ENCODE peak calls at places on chromosomes 3 and 15, in seven cellular contexts. One of them, this sample, is unnamed.

GRCh38 chr3:186815490-186815889 is 9.2 kb upstream of the RFC4 start:
- DNase-seq in left lung: no peak
- DNase-seq in adrenal gland: no peak
- DNase-seq in breast epithelium: no peak
- DNase-seq in lower lobe of right lung: no peak
- DNase-seq in effector memory CD4-positive, alpha-beta T cell: no peak
- DNase-seq in right lobe of liver: no peak
- DNase-seq in this sample: no peak

GRCh38 chr3:120683213-120683612 is 1.2 kb upstream of the HGD start:
- DNase-seq in adrenal gland: no peak
- DNase-seq in left lung: no peak
- DNase-seq in right lobe of liver: peak
- DNase-seq in lower lobe of right lung: no peak
- DNase-seq in effector memory CD4-positive, alpha-beta T cell: no peak
- DNase-seq in breast epithelium: no peak
- DNase-seq in this sample: no peak

GRCh38 chr3:150840733-150841515 is 64.3 kb downstream of the MINDY4B start:
- DNase-seq in breast epithelium: no peak
- DNase-seq in lower lobe of right lung: no peak
- DNase-seq in effector memory CD4-positive, alpha-beta T cell: no peak
- DNase-seq in adrenal gland: no peak
- DNase-seq in left lung: no peak
- DNase-seq in right lobe of liver: no peak
- DNase-seq in this sample: no peak

GRCh38 chr3:77348244-77348855 is 308.5 kb downstream of the ROBO2 start:
- DNase-seq in effector memory CD4-positive, alpha-beta T cell: no peak
- DNase-seq in left lung: no peak
- DNase-seq in right lobe of liver: no peak
- DNase-seq in lower lobe of right lung: no peak
- DNase-seq in breast epithelium: no peak
- DNase-seq in adrenal gland: peak
- DNase-seq in this sample: no peak

GRCh38 chr3:127071597-127072001 is 88.7 kb downstream of the PLXNA1 start:
- DNase-seq in left lung: no peak
- DNase-seq in lower lobe of right lung: peak
- DNase-seq in adrenal gland: no peak
- DNase-seq in right lobe of liver: no peak
- DNase-seq in breast epithelium: no peak
- DNase-seq in effector memory CD4-positive, alpha-beta T cell: no peak
- DNase-seq in this sample: no peak

GRCh38 chr3:134496481-134497071 is 10.7 kb downstream of the CEP63 start:
- DNase-seq in breast epithelium: no peak
- DNase-seq in adrenal gland: no peak
- DNase-seq in left lung: no peak
- DNase-seq in lower lobe of right lung: no peak
- DNase-seq in right lobe of liver: no peak
- DNase-seq in effector memory CD4-positive, alpha-beta T cell: no peak
- DNase-seq in this sample: no peak

GRCh38 chr3:117557008-117557407 is 847.4 kb downstream of the TUSC7 start:
- DNase-seq in left lung: no peak
- DNase-seq in effector memory CD4-positive, alpha-beta T cell: no peak
- DNase-seq in lower lobe of right lung: no peak
- DNase-seq in breast epithelium: no peak
- DNase-seq in right lobe of liver: no peak
- DNase-seq in adrenal gland: no peak
- DNase-seq in this sample: no peak

GRCh38 chr3:73365756-73366397 is 258.9 kb downstream of the PDZRN3 start:
- DNase-seq in effector memory CD4-positive, alpha-beta T cell: no peak
- DNase-seq in lower lobe of right lung: no peak
- DNase-seq in breast epithelium: peak
- DNase-seq in adrenal gland: peak
- DNase-seq in left lung: peak
- DNase-seq in right lobe of liver: no peak
- DNase-seq in this sample: peak

GRCh38 chr3:100087203-100087602 is 27.1 kb downstream of the FILIP1L start:
- DNase-seq in adrenal gland: no peak
- DNase-seq in effector memory CD4-positive, alpha-beta T cell: no peak
- DNase-seq in left lung: no peak
- DNase-seq in right lobe of liver: no peak
- DNase-seq in breast epithelium: no peak
- DNase-seq in lower lobe of right lung: no peak
- DNase-seq in this sample: no peak

GRCh38 chr15:60966316-60966715 is 262.8 kb downstream of the RORA start:
- DNase-seq in left lung: no peak
- DNase-seq in effector memory CD4-positive, alpha-beta T cell: no peak
- DNase-seq in right lobe of liver: no peak
- DNase-seq in adrenal gland: no peak
- DNase-seq in breast epithelium: no peak
- DNase-seq in lower lobe of right lung: no peak
- DNase-seq in this sample: no peak

GRCh38 chr15:90419738-90420487 is 31.9 kb downstream of the IQGAP1 start:
- DNase-seq in right lobe of liver: no peak
- DNase-seq in left lung: no peak
- DNase-seq in lower lobe of right lung: no peak
- DNase-seq in breast epithelium: no peak
- DNase-seq in effector memory CD4-positive, alpha-beta T cell: no peak
- DNase-seq in adrenal gland: no peak
- DNase-seq in this sample: no peak

DNA sequence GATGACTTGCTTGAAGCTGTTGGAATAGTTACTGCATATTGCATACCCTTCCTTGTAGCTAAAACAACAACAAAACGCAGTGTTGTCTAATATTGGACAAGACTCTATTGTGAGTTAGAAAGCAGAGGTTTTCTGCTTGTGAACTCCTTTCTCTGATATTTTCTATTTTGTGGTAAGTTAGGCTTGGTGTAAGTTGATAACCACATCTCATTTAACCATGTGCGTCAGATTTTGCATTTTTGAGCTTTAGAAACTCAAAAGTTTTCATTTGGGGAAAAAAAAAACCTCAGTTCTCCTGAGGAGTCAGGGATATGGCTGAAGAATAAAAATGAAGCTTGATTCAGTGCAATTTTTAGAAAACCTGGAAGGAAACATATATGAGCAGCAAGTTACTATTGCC is 1.5 kb downstream of the ARIH1 start:
- DNase-seq in breast epithelium: no peak
- DNase-seq in effector memory CD4-positive, alpha-beta T cell: no peak
- DNase-seq in adrenal gland: no peak
- DNase-seq in right lobe of liver: no peak
- DNase-seq in lower lobe of right lung: no peak
- DNase-seq in left lung: no peak
- DNase-seq in this sample: no peak
- H3K27ac ChIP-seq in breast epithelium: peak
- H3K27ac ChIP-seq in effector memory CD4-positive, alpha-beta T cell: peak
- H3K27ac ChIP-seq in adrenal gland: peak
- H3K27ac ChIP-seq in right lobe of liver: peak
- H3K27ac ChIP-seq in lower lobe of right lung: peak
- H3K27ac ChIP-seq in left lung: peak
- H3K27ac ChIP-seq in this sample: peak

GRCh38 chr3:56917740-56918568 is 116.2 kb upstream of the ARHGEF3 start:
- DNase-seq in breast epithelium: no peak
- DNase-seq in lower lobe of right lung: no peak
- DNase-seq in adrenal gland: no peak
- DNase-seq in left lung: no peak
- DNase-seq in effector memory CD4-positive, alpha-beta T cell: no peak
- DNase-seq in right lobe of liver: no peak
- DNase-seq in this sample: no peak

GRCh38 chr3:56917337-56917697 is 115.6 kb upstream of the ARHGEF3 start:
- DNase-seq in left lung: no peak
- DNase-seq in effector memory CD4-positive, alpha-beta T cell: no peak
- DNase-seq in right lobe of liver: no peak
- DNase-seq in adrenal gland: no peak
- DNase-seq in breast epithelium: no peak
- DNase-seq in lower lobe of right lung: no peak
- DNase-seq in this sample: no peak

GRCh38 chr3:56919797-56920195 is 118.0 kb upstream of the ARHGEF3 start:
- DNase-seq in effector memory CD4-positive, alpha-beta T cell: no peak
- DNase-seq in left lung: no peak
- DNase-seq in right lobe of liver: no peak
- DNase-seq in breast epithelium: no peak
- DNase-seq in adrenal gland: no peak
- DNase-seq in lower lobe of right lung: no peak
- DNase-seq in this sample: no peak

GRCh38 chr3:56916697-56917336 is 115.1 kb upstream of the ARHGEF3 start:
- DNase-seq in effector memory CD4-positive, alpha-beta T cell: no peak
- DNase-seq in breast epithelium: no peak
- DNase-seq in lower lobe of right lung: no peak
- DNase-seq in right lobe of liver: no peak
- DNase-seq in left lung: no peak
- DNase-seq in adrenal gland: no peak
- DNase-seq in this sample: no peak

DNA sequence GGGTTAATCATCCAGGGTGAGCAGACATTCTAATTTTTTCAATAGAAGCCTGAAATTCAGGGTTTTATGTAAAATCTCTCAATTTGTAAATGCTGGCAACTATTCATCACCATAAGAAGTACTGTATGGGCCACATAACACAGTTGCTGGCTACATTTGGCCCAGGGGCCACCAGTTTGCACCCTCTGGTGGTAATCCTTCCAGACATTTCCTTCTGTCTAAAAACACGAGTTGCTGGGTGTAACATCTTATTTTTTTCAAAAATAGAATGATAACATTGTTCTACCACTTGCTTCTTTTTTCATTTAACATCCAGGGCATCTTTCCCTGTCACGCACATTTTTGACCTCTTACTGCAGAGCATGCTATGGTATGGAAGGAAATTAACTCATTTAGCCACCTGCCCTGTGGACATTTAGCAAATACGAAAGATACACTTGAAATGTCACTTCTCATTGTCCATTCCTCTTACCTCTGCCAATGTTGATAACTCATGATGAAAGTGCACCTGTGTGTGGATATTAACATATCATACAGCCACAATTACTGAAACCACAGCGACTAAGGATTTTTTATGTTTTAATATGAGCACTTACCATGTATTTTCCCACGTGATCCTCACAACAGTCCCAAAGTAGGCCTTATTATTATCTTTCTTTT is 117.5 kb upstream of the ARHGEF3 start:
- DNase-seq in lower lobe of right lung: no peak
- DNase-seq in adrenal gland: no peak
- DNase-seq in left lung: no peak
- DNase-seq in right lobe of liver: no peak
- DNase-seq in effector memory CD4-positive, alpha-beta T cell: no peak
- DNase-seq in breast epithelium: no peak
- DNase-seq in this sample: no peak
- H3K27ac ChIP-seq in lower lobe of right lung: no peak
- H3K27ac ChIP-seq in adrenal gland: no peak
- H3K27ac ChIP-seq in left lung: no peak
- H3K27ac ChIP-seq in right lobe of liver: no peak
- H3K27ac ChIP-seq in effector memory CD4-positive, alpha-beta T cell: peak
- H3K27ac ChIP-seq in breast epithelium: no peak
- H3K27ac ChIP-seq in this sample: peak

GRCh38 chr3:57832925-57833324 is 76.8 kb downstream of the SLMAP start:
- DNase-seq in effector memory CD4-positive, alpha-beta T cell: no peak
- DNase-seq in adrenal gland: no peak
- DNase-seq in lower lobe of right lung: no peak
- DNase-seq in breast epithelium: no peak
- DNase-seq in right lobe of liver: no peak
- DNase-seq in left lung: no peak
- DNase-seq in this sample: no peak

GRCh38 chr3:57837686-57838085 is 81.6 kb downstream of the SLMAP start:
- DNase-seq in breast epithelium: no peak
- DNase-seq in lower lobe of right lung: no peak
- DNase-seq in adrenal gland: no peak
- DNase-seq in left lung: no peak
- DNase-seq in right lobe of liver: no peak
- DNase-seq in effector memory CD4-positive, alpha-beta T cell: no peak
- DNase-seq in this sample: no peak

GRCh38 chr3:57838627-57839026 is 82.5 kb downstream of the SLMAP start:
- DNase-seq in breast epithelium: no peak
- DNase-seq in left lung: no peak
- DNase-seq in right lobe of liver: no peak
- DNase-seq in effector memory CD4-positive, alpha-beta T cell: no peak
- DNase-seq in lower lobe of right lung: no peak
- DNase-seq in adrenal gland: no peak
- DNase-seq in this sample: no peak

GRCh38 chr3:57833763-57834162 is 77.7 kb downstream of the SLMAP start:
- DNase-seq in lower lobe of right lung: no peak
- DNase-seq in adrenal gland: no peak
- DNase-seq in left lung: no peak
- DNase-seq in effector memory CD4-positive, alpha-beta T cell: no peak
- DNase-seq in breast epithelium: no peak
- DNase-seq in right lobe of liver: no peak
- DNase-seq in this sample: no peak
- H3K27ac ChIP-seq in lower lobe of right lung: no peak
- H3K27ac ChIP-seq in adrenal gland: no peak
- H3K27ac ChIP-seq in left lung: no peak
- H3K27ac ChIP-seq in effector memory CD4-positive, alpha-beta T cell: no peak
- H3K27ac ChIP-seq in breast epithelium: no peak
- H3K27ac ChIP-seq in right lobe of liver: no peak
- H3K27ac ChIP-seq in this sample: no peak

DNA sequence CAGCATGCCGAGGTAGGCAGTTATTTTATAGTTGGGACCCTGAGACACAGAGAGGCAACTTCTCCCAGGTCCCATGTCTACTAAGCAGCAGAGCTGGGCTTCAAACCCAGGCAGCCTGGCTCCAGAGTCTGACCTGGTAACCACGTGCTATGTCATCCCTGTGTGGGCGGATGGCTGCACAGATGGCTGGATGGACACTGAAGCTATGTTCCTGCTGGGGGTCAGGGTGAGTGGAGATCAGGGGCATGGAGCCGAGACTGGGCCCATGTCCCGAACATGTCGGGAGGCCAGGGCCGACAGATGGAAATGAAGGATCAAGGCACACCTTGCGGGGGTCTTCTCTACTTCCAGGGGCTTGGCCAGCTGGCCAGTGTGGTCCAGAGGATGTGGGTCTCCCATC is 9.3 kb upstream of the FBLN2 start:
- DNase-seq in breast epithelium: no peak
- DNase-seq in left lung: no peak
- DNase-seq in adrenal gland: no peak
- DNase-seq in effector memory CD4-positive, alpha-beta T cell: no peak
- DNase-seq in lower lobe of right lung: no peak
- DNase-seq in right lobe of liver: no peak
- DNase-seq in this sample: no peak
- H3K27ac ChIP-seq in breast epithelium: no peak
- H3K27ac ChIP-seq in left lung: no peak
- H3K27ac ChIP-seq in adrenal gland: no peak
- H3K27ac ChIP-seq in effector memory CD4-positive, alpha-beta T cell: no peak
- H3K27ac ChIP-seq in lower lobe of right lung: no peak
- H3K27ac ChIP-seq in right lobe of liver: no peak
- H3K27ac ChIP-seq in this sample: no peak